ENCODE peak calls at places on chromosomes 16 and 17, in eight cellular contexts. D, V, J, K, H, A, U and Z are unnamed samples.

GRCh38 chr16:84047626-84048025 is 5.0 kb upstream of the SLC38A8 start:
- DNase-seq in D (no peak), V (no peak), J (no peak), K (no peak), H (no peak), A (no peak), U (no peak), Z (no peak)

GRCh38 chr17:78111727-78112507 is 16.6 kb downstream of the TMC6 start:
- DNase-seq in D (no peak), V (no peak), J (no peak), K (no peak), H (no peak), A (peak; percentile 12), U (no peak), Z (no peak)

GRCh38 chr17:77358801-77359716 is 218.3 kb downstream of the SEC14L1 start:
- DNase-seq in D (no peak), V (peak; percentile 33), J (no peak), K (no peak), H (no peak), A (no peak), U (no peak), Z (no peak)

GRCh38 chr16:3256146-3256875 is at the start of gene MEFV:
- DNase-seq in D (no peak), V (no peak), J (no peak), K (peak; percentile 2), H (peak; percentile 28), A (no peak), U (no peak), Z (no peak)

GRCh38 chr17:42107597-42108576 is 4.6 kb downstream of the DHX58 start:
- DNase-seq in D (peak; percentile 99), V (peak; percentile 76), J (peak; percentile 87), K (peak; percentile 54), H (peak; percentile 71), A (peak; percentile 92), U (no peak), Z (peak; percentile 87)

GRCh38 chr17:37067555-37068111 is 118.9 kb downstream of the AATF start:
- DNase-seq in D (no peak), V (no peak), J (no peak), K (peak; percentile 72), H (peak; percentile 76), A (no peak), U (peak; percentile 26), Z (no peak)

GRCh38 chr17:76207670-76208069 is 32.6 kb downstream of the RNF157 start:
- DNase-seq in D (no peak), V (no peak), J (no peak), K (no peak), H (peak; percentile 12), A (no peak), U (no peak), Z (no peak)

GRCh38 chr17:1224330-1224729 is 44.5 kb upstream of the ABR start:
- DNase-seq in D (no peak), V (no peak), J (no peak), K (no peak), H (no peak), A (no peak), U (no peak), Z (no peak)

GRCh38 chr17:69506489-69506888 is 92.0 kb downstream of the MAP2K6 start:
- DNase-seq in D (no peak), V (no peak), J (no peak), K (no peak), H (peak; percentile 43), A (no peak), U (no peak), Z (no peak)

GRCh38 chr17:40453881-40454630 is 10.8 kb downstream of the IGFBP4 start:
- DNase-seq in D (no peak), V (no peak), J (no peak), K (peak; percentile 66), H (peak; percentile 51), A (no peak), U (no peak), Z (no peak)

GRCh38 chr17:69523252-69523861 is 108.9 kb downstream of the MAP2K6 start:
- DNase-seq in D (no peak), V (peak; percentile 61), J (no peak), K (peak; percentile 40), H (peak; percentile 84), A (peak; percentile 39), U (no peak), Z (peak; percentile 32)

GRCh38 chr17:82458885-82459424 is 414 bp downstream of the NARF start:
- DNase-seq in D (peak; percentile 38), V (no peak), J (no peak), K (peak; percentile 34), H (peak; percentile 62), A (peak; percentile 52), U (no peak), Z (peak; percentile 52)

GRCh38 chr16:58027341-58028167 is 2.0 kb downstream of the MMP15 start:
- DNase-seq in D (peak; percentile 79), V (no peak), J (peak; percentile 63), K (peak; percentile 25), H (peak; percentile 22), A (no peak), U (no peak), Z (no peak)

GRCh38 chr17:29115906-29116651 is 64.1 kb downstream of the MYO18A start:
- DNase-seq in D (peak; percentile 76), V (no peak), J (no peak), K (peak; percentile 55), H (peak; percentile 63), A (peak; percentile 39), U (no peak), Z (no peak)

DNA sequence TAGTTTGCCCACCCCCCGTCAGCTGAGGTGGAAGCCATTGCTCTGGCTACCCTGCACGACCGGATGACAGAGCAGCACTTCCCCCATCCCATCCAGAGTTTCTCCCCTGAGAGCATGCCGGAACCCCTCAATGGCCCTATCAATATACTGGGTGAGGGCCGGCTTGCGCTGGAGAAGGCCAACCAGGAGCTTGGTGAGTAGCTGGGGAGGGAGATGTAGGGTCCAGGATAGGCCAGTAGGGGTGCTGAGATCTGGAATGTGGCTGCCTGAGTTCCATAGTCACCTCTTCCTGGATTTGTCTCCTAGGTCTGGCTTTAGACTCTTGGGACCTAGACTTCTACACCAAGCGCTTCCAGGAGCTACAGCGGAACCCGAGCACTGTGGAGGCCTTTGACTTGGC is 6.4 kb downstream of the PFAS start:
- DNase-seq in D (no peak), V (no peak), J (no peak), K (no peak), H (peak; percentile 10), A (no peak), U (no peak), Z (no peak)
- TF ChIP-seq CTCF in D (no peak), V (no peak), J (no peak), K (no peak), H (peak; percentile 28), A (no peak), U (no peak), Z (no peak)

GRCh38 chr17:45813051-45813731 is 29.1 kb downstream of the CRHR1 start:
- DNase-seq in D (peak; percentile 82), V (no peak), J (no peak), K (no peak), H (peak; percentile 14), A (no peak), U (no peak), Z (peak; percentile 73)
- TF ChIP-seq CTCF in D (peak; percentile 59), V (no peak), J (no peak), K (peak; percentile 18), H (peak; percentile 32), A (no peak), U (peak; percentile 14), Z (peak; percentile 49)

GRCh38 chr17:61574542-61575351 is 16.3 kb downstream of the NACA2 start:
- DNase-seq in D (peak; percentile 41), V (no peak), J (no peak), K (peak; percentile 41), H (peak; percentile 70), A (no peak), U (no peak), Z (peak; percentile 17)
- TF ChIP-seq CTCF in D (no peak), V (no peak), J (no peak), K (peak; percentile 54), H (peak; percentile 60), A (no peak), U (peak; percentile 50), Z (no peak)

GRCh38 chr16:616771-617586 is 13.8 kb upstream of the WFIKKN1 start:
- DNase-seq in D (no peak), V (no peak), J (peak; percentile 46), K (no peak), H (no peak), A (no peak), U (no peak), Z (no peak)
- TF ChIP-seq CTCF in D (no peak), V (no peak), J (no peak), K (no peak), H (no peak), A (no peak), U (no peak), Z (no peak)

DNA sequence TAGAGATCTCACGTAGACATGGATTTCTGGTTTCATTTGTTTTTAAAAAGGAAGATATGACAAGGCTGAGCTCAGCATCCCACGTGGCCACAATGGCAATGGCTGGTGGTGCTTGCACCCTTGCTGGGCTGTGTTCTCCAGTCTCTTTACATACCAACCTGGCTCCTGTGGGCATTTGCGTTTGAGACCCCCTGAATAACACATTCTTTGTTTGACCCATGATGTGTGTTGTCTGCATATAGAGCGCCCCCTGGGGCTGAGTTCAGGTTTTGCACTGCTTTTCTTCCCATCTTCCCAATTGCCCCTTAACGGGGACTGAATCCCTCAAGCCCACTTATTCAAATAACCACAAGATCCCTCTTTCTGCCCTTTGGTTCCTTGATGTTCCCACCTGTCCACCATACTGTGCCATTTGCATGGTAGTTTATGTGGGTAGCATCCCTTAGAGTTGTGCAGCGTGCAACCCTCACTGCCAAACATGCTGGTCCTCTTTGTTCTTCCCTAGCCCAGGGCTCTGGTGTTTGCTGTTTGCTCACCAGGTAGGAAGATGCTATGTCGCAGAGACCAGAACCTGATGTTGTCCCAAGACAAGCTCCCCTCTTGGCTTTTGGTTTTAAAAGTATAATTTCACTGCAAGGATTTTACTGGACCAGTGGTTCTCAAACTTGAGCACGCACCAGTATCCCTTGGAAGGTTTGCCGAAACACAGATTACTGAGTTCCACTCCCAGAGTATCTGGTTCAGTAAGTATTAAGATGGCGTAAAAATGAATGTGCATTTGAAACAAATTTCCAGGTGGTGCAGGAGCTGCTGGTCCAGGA is 38.5 kb upstream of the NKD1 start:
- DNase-seq in D (peak; percentile 83), V (peak; percentile 63), J (no peak), K (no peak), H (peak; percentile 22), A (peak; percentile 15), U (no peak), Z (peak; percentile 57)
- TF ChIP-seq CTCF in D (peak; percentile 86), V (peak; percentile 12), J (peak; percentile 52), K (peak; percentile 67), H (peak; percentile 77), A (peak; percentile 69), U (peak; percentile 72), Z (peak; percentile 90)

GRCh38 chr17:7549401-7550055 is 670 bp downstream of the TNFSF12 start:
- DNase-seq in D (no peak), V (no peak), J (peak; percentile 44), K (peak; percentile 10), H (no peak), A (peak; percentile 51), U (no peak), Z (no peak)

GRCh38 chr17:7551396-7551795 is 2.5 kb downstream of the TNFSF12 start:
- DNase-seq in D (no peak), V (peak; percentile 59), J (no peak), K (no peak), H (no peak), A (no peak), U (no peak), Z (no peak)

GRCh38 chr17:7550359-7550758 is 1.5 kb downstream of the TNFSF12 start:
- DNase-seq in D (no peak), V (no peak), J (no peak), K (no peak), H (no peak), A (no peak), U (no peak), Z (no peak)

GRCh38 chr17:7552621-7553051 is 3.8 kb downstream of the TNFSF12 start:
- DNase-seq in D (no peak), V (peak; percentile 57), J (peak; percentile 47), K (no peak), H (no peak), A (peak; percentile 76), U (no peak), Z (no peak)

GRCh38 chr17:7548585-7549400 is at the start of gene TNFSF12:
- DNase-seq in D (peak; percentile 67), V (peak; percentile 81), J (peak; percentile 73), K (peak; percentile 38), H (peak; percentile 11), A (peak; percentile 62), U (no peak), Z (peak; percentile 44)
- TF ChIP-seq CTCF in D (no peak), V (peak; percentile 14), J (peak; percentile 16), K (peak; percentile 14), H (no peak), A (no peak), U (peak; percentile 25), Z (no peak)